ENCODE peak calls at places on chromosomes 5 and 9, in four cellular contexts. V is SJSA1, A is astrocyte of the spinal cord, R is breast epithelium. E is an unnamed sample.

GRCh38 chr9:14373726-14374125 is 59.8 kb upstream of the NFIB start:
- DNase-seq in V (no peak), A (no peak), R (no peak), E (no peak)

GRCh38 chr9:32378496-32378895 is 5.9 kb upstream of the ACO1 start:
- DNase-seq in V (peak), A (peak), R (no peak), E (no peak)

GRCh38 chr9:75053869-75054268 is 25.8 kb upstream of the CARNMT1 start:
- DNase-seq in V (no peak), A (no peak), R (no peak), E (no peak)

GRCh38 chr9:91795500-91796241 is 154.4 kb downstream of the ROR2 start:
- DNase-seq in V (no peak), A (no peak), R (no peak), E (no peak)

GRCh38 chr9:87441251-87441650 is 56.4 kb upstream of the DAPK1 start:
- DNase-seq in V (peak), A (no peak), R (no peak), E (no peak)

GRCh38 chr9:112378441-112379176 is 1.3 kb upstream of the HSDL2 start:
- DNase-seq in V (peak), A (no peak), R (no peak), E (no peak)

GRCh38 chr9:78821126-78821822 is 524.3 kb downstream of the PSAT1 start:
- DNase-seq in V (peak), A (peak), R (no peak), E (no peak)

GRCh38 chr9:72585737-72586136 is 64.3 kb downstream of the TMC1 start:
- DNase-seq in V (no peak), A (no peak), R (no peak), E (no peak)

GRCh38 chr5:124628721-124629596 is 117.5 kb downstream of the ZNF608 start:
- DNase-seq in V (peak), A (peak), R (no peak), E (no peak)

GRCh38 chr9:93080406-93080805 is 15.6 kb upstream of the CARD19 start:
- DNase-seq in V (no peak), A (no peak), R (no peak), E (no peak)

GRCh38 chr9:131740898-131741297 is 1.0 kb upstream of the RAPGEF1 start:
- DNase-seq in V (no peak), A (no peak), R (no peak), E (no peak)

GRCh38 chr5:103646698-103647614 is 84.4 kb upstream of the NUDT12 start:
- DNase-seq in V (no peak), A (no peak), R (no peak), E (no peak)

GRCh38 chr9:78245401-78245800 is 9.5 kb downstream of the CEP78 start:
- DNase-seq in V (no peak), A (no peak), R (no peak), E (no peak)

GRCh38 chr5:107402881-107403280 is 267.9 kb downstream of the EFNA5 start:
- DNase-seq in V (no peak), A (no peak), R (no peak), E (no peak)

GRCh38 chr9:16369427-16369826 is 501.0 kb downstream of the BNC2 start:
- DNase-seq in V (no peak), A (no peak), R (no peak), E (no peak)

GRCh38 chr9:32500768-32501167 is 25.2 kb downstream of the RIGI start:
- DNase-seq in V (no peak), A (peak), R (no peak), E (no peak)

GRCh38 chr5:144028058-144028457 is 142.4 kb downstream of the YIPF5 start:
- DNase-seq in V (no peak), A (peak), R (no peak), E (no peak)

GRCh38 chr5:36744041-36744677 is 132.4 kb upstream of the NIPBL start:
- DNase-seq in V (no peak), A (peak), R (no peak), E (no peak)

GRCh38 chr5:143932584-143932983 is 120.6 kb downstream of the HMHB1 start:
- DNase-seq in V (no peak), A (no peak), R (no peak), E (no peak)

GRCh38 chr5:176547811-176548210 is 1.3 kb upstream of the CDHR2 start:
- DNase-seq in V (no peak), A (no peak), R (no peak), E (no peak)

GRCh38 chr5:15627109-15627508 is 127.1 kb downstream of the FBXL7 start:
- DNase-seq in V (no peak), A (no peak), R (no peak), E (no peak)

GRCh38 chr5:93305984-93306383 is 275.0 kb downstream of the NR2F1-AS1 start:
- DNase-seq in V (no peak), A (no peak), R (no peak), E (no peak)

GRCh38 chr5:163248856-163249255 is 188.5 kb upstream of the CCNG1 start:
- DNase-seq in V (peak), A (peak), R (no peak), E (no peak)

GRCh38 chr5:38640012-38640395 is 83.6 kb upstream of the LIFR start:
- DNase-seq in V (peak), A (peak), R (no peak), E (no peak)

GRCh38 chr9:129968690-129969485 is 74.1 kb downstream of the FNBP1 start:
- DNase-seq in V (peak), A (peak), R (no peak), E (no peak)

GRCh38 chr5:51187953-51188591 is 195.2 kb upstream of the ISL1 start:
- DNase-seq in V (no peak), A (no peak), R (no peak), E (no peak)

GRCh38 chr5:175557778-175558177 is 79.4 kb downstream of the SFXN1 start:
- DNase-seq in V (no peak), A (no peak), R (no peak), E (no peak)

GRCh38 chr5:41368158-41368557 is 142.2 kb downstream of the PLCXD3 start:
- DNase-seq in V (no peak), A (no peak), R (no peak), E (no peak)

GRCh38 chr5:91357012-91357634 is 26.0 kb downstream of the ARRDC3 start:
- DNase-seq in V (no peak), A (no peak), R (no peak), E (no peak)

GRCh38 chr9:18472435-18472834 is 1.5 kb upstream of the ADAMTSL1 start:
- DNase-seq in V (no peak), A (no peak), R (no peak), E (no peak)

GRCh38 chr5:53095931-53096525 is 13.5 kb downstream of the MOCS2 start:
- DNase-seq in V (peak), A (peak), R (peak), E (peak)

GRCh38 chr5:55668356-55668755 is 43.8 kb downstream of the SLC38A9 start:
- DNase-seq in V (peak), A (peak), R (no peak), E (no peak)

GRCh38 chr5:172412724-172413260 is 41.5 kb downstream of the SH3PXD2B start:
- DNase-seq in V (peak), A (peak), R (peak), E (peak)

GRCh38 chr9:69981686-69982450 is 61.8 kb upstream of the MAMDC2 start:
- DNase-seq in V (peak), A (peak), R (no peak), E (no peak)

GRCh38 chr5:161105563-161105962 is 253.6 kb upstream of the ATP10B start:
- DNase-seq in V (no peak), A (peak), R (no peak), E (no peak)

GRCh38 chr9:18606831-18607230 is 132.9 kb downstream of the ADAMTSL1 start:
- DNase-seq in V (no peak), A (peak), R (no peak), E (no peak)

GRCh38 chr5:45261125-45261524 is 435.1 kb downstream of the HCN1 start:
- DNase-seq in V (no peak), A (no peak), R (no peak), E (no peak)

GRCh38 chr5:53871050-53871449 is 310.6 kb downstream of the NDUFS4 start:
- DNase-seq in V (peak), A (no peak), R (no peak), E (no peak)

GRCh38 chr5:120678279-120678678 is 214.2 kb downstream of the PRR16 start:
- DNase-seq in V (peak), A (peak), R (no peak), E (no peak)

DNA sequence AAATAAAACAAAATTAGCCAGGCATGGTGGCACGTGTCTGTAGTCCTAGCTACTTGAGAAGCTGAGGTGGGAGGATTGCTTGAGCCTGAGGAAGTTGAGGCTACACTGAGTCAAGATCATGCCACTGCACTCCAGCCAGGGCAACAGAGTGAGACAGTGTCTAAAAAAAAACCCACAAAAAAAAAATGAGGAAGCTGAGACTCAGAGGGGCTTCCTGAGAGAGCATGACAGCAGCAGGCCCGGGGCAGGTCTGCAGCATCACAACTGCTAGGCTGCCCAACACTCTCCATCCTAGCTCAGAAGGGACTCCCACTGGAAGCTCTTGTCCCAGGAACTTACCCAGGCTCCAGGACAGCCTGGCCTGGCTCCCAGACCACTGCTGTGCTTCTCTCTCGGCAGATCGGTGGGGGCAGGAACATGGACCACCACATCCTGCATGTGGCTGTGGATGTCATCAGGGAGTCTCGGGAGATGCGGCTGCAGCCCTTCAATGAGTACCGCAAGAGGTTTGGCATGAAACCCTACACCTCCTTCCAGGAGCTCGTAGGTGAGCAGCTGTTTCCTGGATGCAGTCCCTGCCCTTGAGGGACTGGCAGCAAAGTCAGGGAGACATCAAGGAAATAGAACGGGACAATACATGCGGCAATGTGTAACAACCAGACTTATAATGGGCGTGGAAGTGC is 19.1 kb downstream of the PTGS1 start:
- DNase-seq in V (no peak), A (peak), R (peak), E (no peak)
- H3K4me3 ChIP-seq in V (no peak), A (no peak), R (no peak), E (no peak)

DNA sequence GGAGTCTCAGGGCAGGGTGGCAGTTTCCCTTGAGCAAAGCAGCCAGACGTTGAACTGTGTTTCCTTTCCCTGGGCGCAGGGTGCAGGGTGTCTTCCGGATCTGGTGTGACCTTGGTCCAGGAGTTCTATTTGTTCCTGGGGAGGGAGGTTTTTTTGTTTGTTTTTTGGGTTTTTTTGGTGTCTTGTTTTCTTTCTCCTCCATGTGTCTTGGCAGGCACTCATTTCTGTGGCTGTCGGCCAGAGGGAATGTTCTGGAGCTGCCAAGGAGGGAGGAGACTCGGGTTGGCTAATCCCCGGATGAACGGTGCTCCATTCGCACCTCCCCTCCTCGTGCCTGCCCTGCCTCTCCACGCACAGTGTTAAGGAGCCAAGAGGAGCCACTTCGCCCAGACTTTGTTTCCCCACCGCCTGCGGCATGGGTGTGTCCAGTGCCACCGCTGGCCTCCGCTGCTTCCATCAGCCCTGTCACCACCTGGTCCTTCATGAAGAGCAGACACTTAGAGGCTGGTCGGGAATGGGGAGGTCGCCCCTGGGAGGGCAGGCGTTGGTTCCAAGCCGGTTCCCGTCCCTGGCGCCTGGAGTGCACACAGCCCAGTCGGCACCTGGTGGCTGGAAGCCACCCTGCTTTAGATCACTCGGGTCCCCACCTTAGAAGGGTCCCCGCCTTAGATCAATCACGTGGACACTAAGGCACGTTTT is 3.5 kb upstream of the PHYHD1 start:
- DNase-seq in V (no peak), A (peak), R (peak), E (peak)
- H3K4me3 ChIP-seq in V (no peak), A (no peak), R (peak), E (no peak)

DNA sequence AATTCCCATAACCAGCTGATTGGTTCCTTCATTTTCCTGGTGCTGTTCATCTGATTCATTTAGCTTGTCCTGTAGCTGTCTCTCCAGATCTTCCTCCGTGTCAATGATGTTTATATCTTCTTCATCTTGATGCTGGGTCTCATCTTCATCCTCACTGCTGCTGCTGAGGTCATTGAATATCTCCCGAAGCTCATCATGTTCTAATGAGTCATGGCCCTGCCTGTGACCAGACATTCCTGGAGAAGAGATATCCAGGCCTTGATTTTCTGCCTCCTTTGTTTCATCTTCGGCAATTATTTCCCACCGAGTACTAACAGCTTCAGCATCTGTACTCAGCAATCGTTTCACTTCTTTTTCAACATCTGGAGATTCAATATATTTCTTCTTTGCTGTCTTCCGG is 1.4 kb downstream of the TAF7 start:
- DNase-seq in V (peak), A (no peak), R (no peak), E (no peak)
- H3K4me3 ChIP-seq in V (peak), A (no peak), R (no peak), E (peak)

GRCh38 chr9:127047971-127048370 is 74.5 kb downstream of the ANGPTL2 start:
- DNase-seq in V (no peak), A (no peak), R (no peak), E (no peak)
- H3K4me3 ChIP-seq in V (no peak), A (no peak), R (no peak), E (no peak)

GRCh38 chr9:88577736-88578485 is 42.9 kb downstream of the NXNL2 start:
- DNase-seq in V (no peak), A (no peak), R (no peak), E (no peak)
- H3K4me3 ChIP-seq in V (no peak), A (no peak), R (peak), E (peak)

DNA sequence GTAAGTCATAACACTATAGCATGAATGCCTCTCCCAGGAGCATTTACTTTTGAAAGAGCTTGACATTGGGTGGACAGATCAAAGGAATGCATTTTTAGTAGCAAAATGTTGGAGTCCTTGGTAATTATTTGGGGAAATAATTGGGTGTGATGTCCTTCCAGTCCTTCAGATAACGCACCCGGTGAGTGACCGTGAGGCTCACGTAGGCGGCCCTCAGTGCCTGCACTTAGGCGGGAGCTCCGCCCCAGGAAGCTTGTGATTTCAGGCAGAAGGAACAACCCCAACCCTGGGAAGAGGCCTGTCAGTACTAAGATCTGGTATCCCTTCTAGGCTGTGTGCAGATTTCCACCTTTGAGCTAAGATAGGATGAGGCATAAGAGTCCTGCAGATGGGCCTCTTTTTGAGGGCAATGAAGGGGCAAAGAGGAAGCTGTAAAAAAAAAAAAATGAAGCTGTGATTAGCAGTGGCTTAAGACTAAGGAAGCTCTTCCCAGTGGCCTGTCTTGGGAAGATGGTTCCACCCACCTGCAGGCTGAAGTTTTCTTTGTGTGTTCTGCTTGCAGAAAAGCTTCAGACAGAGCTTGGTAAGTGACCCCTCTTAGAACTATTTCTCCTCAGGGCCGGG is 14.9 kb downstream of the BTNL9 start:
- DNase-seq in V (no peak), A (no peak), R (no peak), E (no peak)
- H3K4me3 ChIP-seq in V (no peak), A (no peak), R (no peak), E (no peak)

GRCh38 chr9:81621111-81621510 is 68.2 kb downstream of the TLE1 start:
- DNase-seq in V (no peak), A (no peak), R (no peak), E (no peak)
- H3K4me3 ChIP-seq in V (no peak), A (no peak), R (no peak), E (no peak)

GRCh38 chr5:181044093-181044599 is 4.1 kb downstream of the BTNL9 start:
- DNase-seq in V (no peak), A (no peak), R (no peak), E (no peak)
- H3K4me3 ChIP-seq in V (no peak), A (no peak), R (no peak), E (no peak)

GRCh38 chr5:129904102-129904666 is at the start of gene CHSY3:
- DNase-seq in V (peak), A (peak), R (peak), E (peak)

GRCh38 chr5:129904667-129905466 is 602 bp downstream of the CHSY3 start:
- DNase-seq in V (no peak), A (peak), R (no peak), E (no peak)

GRCh38 chr5:129903466-129904101 is 681 bp upstream of the CHSY3 start:
- DNase-seq in V (no peak), A (no peak), R (no peak), E (no peak)

GRCh38 chr5:129905467-129906176 is 1.4 kb downstream of the CHSY3 start:
- DNase-seq in V (no peak), A (peak), R (no peak), E (no peak)

DNA sequence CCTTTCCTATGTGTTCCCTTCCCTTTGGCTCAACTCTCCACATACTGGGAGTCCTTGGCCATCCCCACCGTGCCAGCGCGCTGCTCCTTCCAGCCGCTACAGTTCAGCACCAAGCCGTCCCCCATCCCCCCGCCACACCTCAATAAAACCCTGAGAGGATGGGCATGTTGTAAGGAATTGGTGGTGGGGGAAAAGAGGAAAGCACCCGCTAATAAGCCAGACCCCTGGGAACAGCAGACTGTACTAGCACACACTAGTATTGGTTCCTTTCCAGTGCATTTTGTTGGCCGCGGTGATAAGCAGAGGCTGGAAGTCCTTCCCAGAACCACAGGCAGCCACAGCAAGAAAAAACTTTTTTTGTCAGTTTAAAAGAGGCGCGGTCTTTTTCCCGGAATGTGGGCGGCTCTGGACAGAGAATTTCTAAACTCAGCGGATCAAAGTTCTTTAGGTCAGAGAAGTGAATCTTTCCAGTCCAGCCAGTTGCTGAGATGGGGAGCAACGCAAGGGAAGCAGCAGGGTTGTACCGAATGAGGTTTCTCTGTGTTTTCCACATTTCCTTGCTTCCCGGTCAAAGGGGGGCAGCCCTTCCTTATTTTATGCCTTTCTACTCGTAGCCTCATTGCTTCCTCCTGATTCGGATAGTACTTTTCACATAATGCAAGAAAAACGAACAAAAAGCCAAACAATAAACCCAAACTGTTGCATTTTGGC is 2.1 kb downstream of the CHSY3 start:
- DNase-seq in V (no peak), A (peak), R (no peak), E (no peak)
- H3K4me3 ChIP-seq in V (no peak), A (peak), R (peak), E (peak)

E was measured in thoracic aorta.